ENCODE peak calls at places on chromosomes 3 and 15, in nine cellular contexts. One of them, this sample, is unnamed.

GRCh38 chr3:46926871-46927717 is 49.5 kb downstream of the CCDC12 start:
- DNase-seq in M059J: no peak
- DNase-seq in HTR-8/SVneo: no peak
- DNase-seq in naive thymus-derived CD8-positive, alpha-beta T cell: no peak
- DNase-seq in NCI-H748 treated with DMSO at 0.1 percent for 48 hours: no peak
- DNase-seq in stimulated activated CD4-positive, alpha-beta T cell treated with anti-CD3 and anti-CD28 coated beads, Interleukin-12 subunit alpha, Interleukin-12 subunit beta, amount 100 ng/mL, for 4 hours: no peak
- DNase-seq in T-helper 2 cell: no peak
- DNase-seq in activated CD8-positive, alpha-beta memory T cell treated with anti-CD3 and anti-CD28 coated beads, Interleukin-2, amount 50 U/mL, for 4 hours: no peak
- DNase-seq in stimulated activated CD8-positive, alpha-beta memory T cell treated with anti-CD3 and anti-CD28 coated beads, Interleukin-7, amount 100 ng/mL, for 1 hour: no peak
- DNase-seq in this sample: no peak

GRCh38 chr15:76342382-76343201 is 6.0 kb downstream of the ISL2 start:
- DNase-seq in M059J: no peak
- DNase-seq in HTR-8/SVneo: no peak
- DNase-seq in naive thymus-derived CD8-positive, alpha-beta T cell: no peak
- DNase-seq in NCI-H748 treated with DMSO at 0.1 percent for 48 hours: no peak
- DNase-seq in stimulated activated CD4-positive, alpha-beta T cell treated with anti-CD3 and anti-CD28 coated beads, Interleukin-12 subunit alpha, Interleukin-12 subunit beta, amount 100 ng/mL, for 4 hours: no peak
- DNase-seq in T-helper 2 cell: no peak
- DNase-seq in activated CD8-positive, alpha-beta memory T cell treated with anti-CD3 and anti-CD28 coated beads, Interleukin-2, amount 50 U/mL, for 4 hours: no peak
- DNase-seq in stimulated activated CD8-positive, alpha-beta memory T cell treated with anti-CD3 and anti-CD28 coated beads, Interleukin-7, amount 100 ng/mL, for 1 hour: no peak
- DNase-seq in this sample: no peak

GRCh38 chr3:43584043-43584826 is 37.6 kb downstream of the ANO10 start:
- DNase-seq in M059J: no peak
- DNase-seq in HTR-8/SVneo: no peak
- DNase-seq in naive thymus-derived CD8-positive, alpha-beta T cell: no peak
- DNase-seq in NCI-H748 treated with DMSO at 0.1 percent for 48 hours: no peak
- DNase-seq in stimulated activated CD4-positive, alpha-beta T cell treated with anti-CD3 and anti-CD28 coated beads, Interleukin-12 subunit alpha, Interleukin-12 subunit beta, amount 100 ng/mL, for 4 hours: no peak
- DNase-seq in T-helper 2 cell: no peak
- DNase-seq in activated CD8-positive, alpha-beta memory T cell treated with anti-CD3 and anti-CD28 coated beads, Interleukin-2, amount 50 U/mL, for 4 hours: no peak
- DNase-seq in stimulated activated CD8-positive, alpha-beta memory T cell treated with anti-CD3 and anti-CD28 coated beads, Interleukin-7, amount 100 ng/mL, for 1 hour: no peak
- DNase-seq in this sample: no peak

GRCh38 chr3:160748787-160749186 is 7.2 kb upstream of the PPM1L start:
- DNase-seq in M059J: no peak
- DNase-seq in HTR-8/SVneo: no peak
- DNase-seq in naive thymus-derived CD8-positive, alpha-beta T cell: no peak
- DNase-seq in NCI-H748 treated with DMSO at 0.1 percent for 48 hours: no peak
- DNase-seq in stimulated activated CD4-positive, alpha-beta T cell treated with anti-CD3 and anti-CD28 coated beads, Interleukin-12 subunit alpha, Interleukin-12 subunit beta, amount 100 ng/mL, for 4 hours: no peak
- DNase-seq in T-helper 2 cell: no peak
- DNase-seq in activated CD8-positive, alpha-beta memory T cell treated with anti-CD3 and anti-CD28 coated beads, Interleukin-2, amount 50 U/mL, for 4 hours: no peak
- DNase-seq in stimulated activated CD8-positive, alpha-beta memory T cell treated with anti-CD3 and anti-CD28 coated beads, Interleukin-7, amount 100 ng/mL, for 1 hour: no peak
- DNase-seq in this sample: no peak

GRCh38 chr3:119643528-119643927 is 16.9 kb downstream of the POPDC2 start:
- DNase-seq in M059J: peak; percentile 90
- DNase-seq in HTR-8/SVneo: peak; percentile 71
- DNase-seq in naive thymus-derived CD8-positive, alpha-beta T cell: no peak
- DNase-seq in NCI-H748 treated with DMSO at 0.1 percent for 48 hours: no peak
- DNase-seq in stimulated activated CD4-positive, alpha-beta T cell treated with anti-CD3 and anti-CD28 coated beads, Interleukin-12 subunit alpha, Interleukin-12 subunit beta, amount 100 ng/mL, for 4 hours: no peak
- DNase-seq in T-helper 2 cell: no peak
- DNase-seq in activated CD8-positive, alpha-beta memory T cell treated with anti-CD3 and anti-CD28 coated beads, Interleukin-2, amount 50 U/mL, for 4 hours: no peak
- DNase-seq in stimulated activated CD8-positive, alpha-beta memory T cell treated with anti-CD3 and anti-CD28 coated beads, Interleukin-7, amount 100 ng/mL, for 1 hour: no peak
- DNase-seq in this sample: no peak

GRCh38 chr3:28745436-28745835 is 396.8 kb upstream of the AZI2 start:
- DNase-seq in M059J: peak; percentile 50
- DNase-seq in HTR-8/SVneo: peak; percentile 5
- DNase-seq in naive thymus-derived CD8-positive, alpha-beta T cell: no peak
- DNase-seq in NCI-H748 treated with DMSO at 0.1 percent for 48 hours: no peak
- DNase-seq in stimulated activated CD4-positive, alpha-beta T cell treated with anti-CD3 and anti-CD28 coated beads, Interleukin-12 subunit alpha, Interleukin-12 subunit beta, amount 100 ng/mL, for 4 hours: no peak
- DNase-seq in T-helper 2 cell: no peak
- DNase-seq in activated CD8-positive, alpha-beta memory T cell treated with anti-CD3 and anti-CD28 coated beads, Interleukin-2, amount 50 U/mL, for 4 hours: no peak
- DNase-seq in stimulated activated CD8-positive, alpha-beta memory T cell treated with anti-CD3 and anti-CD28 coated beads, Interleukin-7, amount 100 ng/mL, for 1 hour: no peak
- DNase-seq in this sample: no peak

GRCh38 chr15:84747423-84748273 is 744 bp upstream of the ZNF592 start:
- DNase-seq in M059J: peak; percentile 76
- DNase-seq in HTR-8/SVneo: peak; percentile 59
- DNase-seq in naive thymus-derived CD8-positive, alpha-beta T cell: peak; percentile 63
- DNase-seq in NCI-H748 treated with DMSO at 0.1 percent for 48 hours: no peak
- DNase-seq in stimulated activated CD4-positive, alpha-beta T cell treated with anti-CD3 and anti-CD28 coated beads, Interleukin-12 subunit alpha, Interleukin-12 subunit beta, amount 100 ng/mL, for 4 hours: peak; percentile 54
- DNase-seq in T-helper 2 cell: peak; percentile 38
- DNase-seq in activated CD8-positive, alpha-beta memory T cell treated with anti-CD3 and anti-CD28 coated beads, Interleukin-2, amount 50 U/mL, for 4 hours: peak; percentile 65
- DNase-seq in stimulated activated CD8-positive, alpha-beta memory T cell treated with anti-CD3 and anti-CD28 coated beads, Interleukin-7, amount 100 ng/mL, for 1 hour: no peak
- DNase-seq in this sample: peak; percentile 63

GRCh38 chr15:40369971-40370370 is 12.0 kb downstream of the DISP2 start:
- DNase-seq in M059J: no peak
- DNase-seq in HTR-8/SVneo: no peak
- DNase-seq in naive thymus-derived CD8-positive, alpha-beta T cell: no peak
- DNase-seq in NCI-H748 treated with DMSO at 0.1 percent for 48 hours: no peak
- DNase-seq in stimulated activated CD4-positive, alpha-beta T cell treated with anti-CD3 and anti-CD28 coated beads, Interleukin-12 subunit alpha, Interleukin-12 subunit beta, amount 100 ng/mL, for 4 hours: no peak
- DNase-seq in T-helper 2 cell: no peak
- DNase-seq in activated CD8-positive, alpha-beta memory T cell treated with anti-CD3 and anti-CD28 coated beads, Interleukin-2, amount 50 U/mL, for 4 hours: no peak
- DNase-seq in stimulated activated CD8-positive, alpha-beta memory T cell treated with anti-CD3 and anti-CD28 coated beads, Interleukin-7, amount 100 ng/mL, for 1 hour: no peak
- DNase-seq in this sample: no peak

GRCh38 chr3:197380786-197381185 is 82.4 kb upstream of the DLG1 start:
- DNase-seq in M059J: peak; percentile 63
- DNase-seq in HTR-8/SVneo: no peak
- DNase-seq in naive thymus-derived CD8-positive, alpha-beta T cell: no peak
- DNase-seq in NCI-H748 treated with DMSO at 0.1 percent for 48 hours: no peak
- DNase-seq in stimulated activated CD4-positive, alpha-beta T cell treated with anti-CD3 and anti-CD28 coated beads, Interleukin-12 subunit alpha, Interleukin-12 subunit beta, amount 100 ng/mL, for 4 hours: no peak
- DNase-seq in T-helper 2 cell: no peak
- DNase-seq in activated CD8-positive, alpha-beta memory T cell treated with anti-CD3 and anti-CD28 coated beads, Interleukin-2, amount 50 U/mL, for 4 hours: no peak
- DNase-seq in stimulated activated CD8-positive, alpha-beta memory T cell treated with anti-CD3 and anti-CD28 coated beads, Interleukin-7, amount 100 ng/mL, for 1 hour: no peak
- DNase-seq in this sample: no peak

GRCh38 chr3:22609139-22609538 is 594.0 kb upstream of the UBE2E2 start:
- DNase-seq in M059J: no peak
- DNase-seq in HTR-8/SVneo: no peak
- DNase-seq in naive thymus-derived CD8-positive, alpha-beta T cell: no peak
- DNase-seq in NCI-H748 treated with DMSO at 0.1 percent for 48 hours: no peak
- DNase-seq in stimulated activated CD4-positive, alpha-beta T cell treated with anti-CD3 and anti-CD28 coated beads, Interleukin-12 subunit alpha, Interleukin-12 subunit beta, amount 100 ng/mL, for 4 hours: no peak
- DNase-seq in T-helper 2 cell: no peak
- DNase-seq in activated CD8-positive, alpha-beta memory T cell treated with anti-CD3 and anti-CD28 coated beads, Interleukin-2, amount 50 U/mL, for 4 hours: no peak
- DNase-seq in stimulated activated CD8-positive, alpha-beta memory T cell treated with anti-CD3 and anti-CD28 coated beads, Interleukin-7, amount 100 ng/mL, for 1 hour: no peak
- DNase-seq in this sample: no peak

GRCh38 chr3:51539291-51539891 is 872 bp downstream of the RAD54L2 start:
- DNase-seq in M059J: peak; percentile 64
- DNase-seq in HTR-8/SVneo: peak; percentile 49
- DNase-seq in naive thymus-derived CD8-positive, alpha-beta T cell: no peak
- DNase-seq in NCI-H748 treated with DMSO at 0.1 percent for 48 hours: no peak
- DNase-seq in stimulated activated CD4-positive, alpha-beta T cell treated with anti-CD3 and anti-CD28 coated beads, Interleukin-12 subunit alpha, Interleukin-12 subunit beta, amount 100 ng/mL, for 4 hours: peak; percentile 19
- DNase-seq in T-helper 2 cell: no peak
- DNase-seq in activated CD8-positive, alpha-beta memory T cell treated with anti-CD3 and anti-CD28 coated beads, Interleukin-2, amount 50 U/mL, for 4 hours: peak; percentile 35
- DNase-seq in stimulated activated CD8-positive, alpha-beta memory T cell treated with anti-CD3 and anti-CD28 coated beads, Interleukin-7, amount 100 ng/mL, for 1 hour: no peak
- DNase-seq in this sample: no peak

GRCh38 chr15:67248106-67248505 is 6.4 kb downstream of the AAGAB start:
- DNase-seq in M059J: no peak
- DNase-seq in HTR-8/SVneo: no peak
- DNase-seq in naive thymus-derived CD8-positive, alpha-beta T cell: no peak
- DNase-seq in NCI-H748 treated with DMSO at 0.1 percent for 48 hours: no peak
- DNase-seq in stimulated activated CD4-positive, alpha-beta T cell treated with anti-CD3 and anti-CD28 coated beads, Interleukin-12 subunit alpha, Interleukin-12 subunit beta, amount 100 ng/mL, for 4 hours: no peak
- DNase-seq in T-helper 2 cell: no peak
- DNase-seq in activated CD8-positive, alpha-beta memory T cell treated with anti-CD3 and anti-CD28 coated beads, Interleukin-2, amount 50 U/mL, for 4 hours: no peak
- DNase-seq in stimulated activated CD8-positive, alpha-beta memory T cell treated with anti-CD3 and anti-CD28 coated beads, Interleukin-7, amount 100 ng/mL, for 1 hour: no peak
- DNase-seq in this sample: no peak

GRCh38 chr3:42067324-42067723 is 23.8 kb upstream of the TRAK1 start:
- DNase-seq in M059J: peak; percentile 41
- DNase-seq in HTR-8/SVneo: no peak
- DNase-seq in naive thymus-derived CD8-positive, alpha-beta T cell: no peak
- DNase-seq in NCI-H748 treated with DMSO at 0.1 percent for 48 hours: no peak
- DNase-seq in stimulated activated CD4-positive, alpha-beta T cell treated with anti-CD3 and anti-CD28 coated beads, Interleukin-12 subunit alpha, Interleukin-12 subunit beta, amount 100 ng/mL, for 4 hours: no peak
- DNase-seq in T-helper 2 cell: no peak
- DNase-seq in activated CD8-positive, alpha-beta memory T cell treated with anti-CD3 and anti-CD28 coated beads, Interleukin-2, amount 50 U/mL, for 4 hours: no peak
- DNase-seq in stimulated activated CD8-positive, alpha-beta memory T cell treated with anti-CD3 and anti-CD28 coated beads, Interleukin-7, amount 100 ng/mL, for 1 hour: no peak
- DNase-seq in this sample: no peak

GRCh38 chr3:52306978-52307377 is 9.1 kb upstream of the DNAH1 start:
- DNase-seq in M059J: no peak
- DNase-seq in HTR-8/SVneo: no peak
- DNase-seq in naive thymus-derived CD8-positive, alpha-beta T cell: no peak
- DNase-seq in NCI-H748 treated with DMSO at 0.1 percent for 48 hours: no peak
- DNase-seq in stimulated activated CD4-positive, alpha-beta T cell treated with anti-CD3 and anti-CD28 coated beads, Interleukin-12 subunit alpha, Interleukin-12 subunit beta, amount 100 ng/mL, for 4 hours: no peak
- DNase-seq in T-helper 2 cell: no peak
- DNase-seq in activated CD8-positive, alpha-beta memory T cell treated with anti-CD3 and anti-CD28 coated beads, Interleukin-2, amount 50 U/mL, for 4 hours: no peak
- DNase-seq in stimulated activated CD8-positive, alpha-beta memory T cell treated with anti-CD3 and anti-CD28 coated beads, Interleukin-7, amount 100 ng/mL, for 1 hour: no peak
- DNase-seq in this sample: no peak

GRCh38 chr15:62453979-62454378 is 288.9 kb upstream of the C2CD4B start:
- DNase-seq in M059J: peak; percentile 81
- DNase-seq in HTR-8/SVneo: peak; percentile 33
- DNase-seq in naive thymus-derived CD8-positive, alpha-beta T cell: no peak
- DNase-seq in NCI-H748 treated with DMSO at 0.1 percent for 48 hours: no peak
- DNase-seq in stimulated activated CD4-positive, alpha-beta T cell treated with anti-CD3 and anti-CD28 coated beads, Interleukin-12 subunit alpha, Interleukin-12 subunit beta, amount 100 ng/mL, for 4 hours: no peak
- DNase-seq in T-helper 2 cell: no peak
- DNase-seq in activated CD8-positive, alpha-beta memory T cell treated with anti-CD3 and anti-CD28 coated beads, Interleukin-2, amount 50 U/mL, for 4 hours: no peak
- DNase-seq in stimulated activated CD8-positive, alpha-beta memory T cell treated with anti-CD3 and anti-CD28 coated beads, Interleukin-7, amount 100 ng/mL, for 1 hour: no peak
- DNase-seq in this sample: no peak

GRCh38 chr15:78004919-78005634 is 72.4 kb downstream of the TBC1D2B start:
- DNase-seq in M059J: peak; percentile 53
- DNase-seq in HTR-8/SVneo: peak; percentile 37
- DNase-seq in naive thymus-derived CD8-positive, alpha-beta T cell: no peak
- DNase-seq in NCI-H748 treated with DMSO at 0.1 percent for 48 hours: no peak
- DNase-seq in stimulated activated CD4-positive, alpha-beta T cell treated with anti-CD3 and anti-CD28 coated beads, Interleukin-12 subunit alpha, Interleukin-12 subunit beta, amount 100 ng/mL, for 4 hours: no peak
- DNase-seq in T-helper 2 cell: no peak
- DNase-seq in activated CD8-positive, alpha-beta memory T cell treated with anti-CD3 and anti-CD28 coated beads, Interleukin-2, amount 50 U/mL, for 4 hours: no peak
- DNase-seq in stimulated activated CD8-positive, alpha-beta memory T cell treated with anti-CD3 and anti-CD28 coated beads, Interleukin-7, amount 100 ng/mL, for 1 hour: no peak
- DNase-seq in this sample: peak; percentile 91

GRCh38 chr3:153756816-153757215 is 364.4 kb upstream of the ARHGEF26 start:
- DNase-seq in M059J: no peak
- DNase-seq in HTR-8/SVneo: no peak
- DNase-seq in naive thymus-derived CD8-positive, alpha-beta T cell: no peak
- DNase-seq in NCI-H748 treated with DMSO at 0.1 percent for 48 hours: no peak
- DNase-seq in stimulated activated CD4-positive, alpha-beta T cell treated with anti-CD3 and anti-CD28 coated beads, Interleukin-12 subunit alpha, Interleukin-12 subunit beta, amount 100 ng/mL, for 4 hours: no peak
- DNase-seq in T-helper 2 cell: no peak
- DNase-seq in activated CD8-positive, alpha-beta memory T cell treated with anti-CD3 and anti-CD28 coated beads, Interleukin-2, amount 50 U/mL, for 4 hours: no peak
- DNase-seq in stimulated activated CD8-positive, alpha-beta memory T cell treated with anti-CD3 and anti-CD28 coated beads, Interleukin-7, amount 100 ng/mL, for 1 hour: no peak
- DNase-seq in this sample: no peak

GRCh38 chr3:133137042-133137393 is 98.8 kb downstream of the TMEM108 start:
- DNase-seq in M059J: no peak
- DNase-seq in HTR-8/SVneo: no peak
- DNase-seq in naive thymus-derived CD8-positive, alpha-beta T cell: no peak
- DNase-seq in NCI-H748 treated with DMSO at 0.1 percent for 48 hours: no peak
- DNase-seq in stimulated activated CD4-positive, alpha-beta T cell treated with anti-CD3 and anti-CD28 coated beads, Interleukin-12 subunit alpha, Interleukin-12 subunit beta, amount 100 ng/mL, for 4 hours: no peak
- DNase-seq in T-helper 2 cell: no peak
- DNase-seq in activated CD8-positive, alpha-beta memory T cell treated with anti-CD3 and anti-CD28 coated beads, Interleukin-2, amount 50 U/mL, for 4 hours: no peak
- DNase-seq in stimulated activated CD8-positive, alpha-beta memory T cell treated with anti-CD3 and anti-CD28 coated beads, Interleukin-7, amount 100 ng/mL, for 1 hour: no peak
- DNase-seq in this sample: no peak

GRCh38 chr15:50009634-50010033 is 109.4 kb downstream of the ATP8B4 start:
- DNase-seq in M059J: peak; percentile 6
- DNase-seq in HTR-8/SVneo: no peak
- DNase-seq in naive thymus-derived CD8-positive, alpha-beta T cell: no peak
- DNase-seq in NCI-H748 treated with DMSO at 0.1 percent for 48 hours: no peak
- DNase-seq in stimulated activated CD4-positive, alpha-beta T cell treated with anti-CD3 and anti-CD28 coated beads, Interleukin-12 subunit alpha, Interleukin-12 subunit beta, amount 100 ng/mL, for 4 hours: no peak
- DNase-seq in T-helper 2 cell: no peak
- DNase-seq in activated CD8-positive, alpha-beta memory T cell treated with anti-CD3 and anti-CD28 coated beads, Interleukin-2, amount 50 U/mL, for 4 hours: no peak
- DNase-seq in stimulated activated CD8-positive, alpha-beta memory T cell treated with anti-CD3 and anti-CD28 coated beads, Interleukin-7, amount 100 ng/mL, for 1 hour: no peak
- DNase-seq in this sample: no peak

GRCh38 chr3:134406331-134407246 is 32.3 kb upstream of the AMOTL2 start:
- DNase-seq in M059J: no peak
- DNase-seq in HTR-8/SVneo: no peak
- DNase-seq in naive thymus-derived CD8-positive, alpha-beta T cell: no peak
- DNase-seq in NCI-H748 treated with DMSO at 0.1 percent for 48 hours: peak; percentile 60
- DNase-seq in stimulated activated CD4-positive, alpha-beta T cell treated with anti-CD3 and anti-CD28 coated beads, Interleukin-12 subunit alpha, Interleukin-12 subunit beta, amount 100 ng/mL, for 4 hours: no peak
- DNase-seq in T-helper 2 cell: no peak
- DNase-seq in activated CD8-positive, alpha-beta memory T cell treated with anti-CD3 and anti-CD28 coated beads, Interleukin-2, amount 50 U/mL, for 4 hours: no peak
- DNase-seq in stimulated activated CD8-positive, alpha-beta memory T cell treated with anti-CD3 and anti-CD28 coated beads, Interleukin-7, amount 100 ng/mL, for 1 hour: no peak
- DNase-seq in this sample: peak; percentile 76

GRCh38 chr3:98655666-98656065 is 62.3 kb upstream of the CPOX start:
- DNase-seq in M059J: peak; percentile 93
- DNase-seq in HTR-8/SVneo: no peak
- DNase-seq in naive thymus-derived CD8-positive, alpha-beta T cell: no peak
- DNase-seq in NCI-H748 treated with DMSO at 0.1 percent for 48 hours: no peak
- DNase-seq in stimulated activated CD4-positive, alpha-beta T cell treated with anti-CD3 and anti-CD28 coated beads, Interleukin-12 subunit alpha, Interleukin-12 subunit beta, amount 100 ng/mL, for 4 hours: no peak
- DNase-seq in T-helper 2 cell: no peak
- DNase-seq in activated CD8-positive, alpha-beta memory T cell treated with anti-CD3 and anti-CD28 coated beads, Interleukin-2, amount 50 U/mL, for 4 hours: no peak
- DNase-seq in stimulated activated CD8-positive, alpha-beta memory T cell treated with anti-CD3 and anti-CD28 coated beads, Interleukin-7, amount 100 ng/mL, for 1 hour: no peak
- DNase-seq in this sample: no peak

GRCh38 chr3:40055956-40056355 is 246.5 kb downstream of the MYRIP start:
- DNase-seq in M059J: no peak
- DNase-seq in HTR-8/SVneo: no peak
- DNase-seq in naive thymus-derived CD8-positive, alpha-beta T cell: no peak
- DNase-seq in NCI-H748 treated with DMSO at 0.1 percent for 48 hours: no peak
- DNase-seq in stimulated activated CD4-positive, alpha-beta T cell treated with anti-CD3 and anti-CD28 coated beads, Interleukin-12 subunit alpha, Interleukin-12 subunit beta, amount 100 ng/mL, for 4 hours: no peak
- DNase-seq in T-helper 2 cell: no peak
- DNase-seq in activated CD8-positive, alpha-beta memory T cell treated with anti-CD3 and anti-CD28 coated beads, Interleukin-2, amount 50 U/mL, for 4 hours: no peak
- DNase-seq in stimulated activated CD8-positive, alpha-beta memory T cell treated with anti-CD3 and anti-CD28 coated beads, Interleukin-7, amount 100 ng/mL, for 1 hour: no peak
- DNase-seq in this sample: no peak

GRCh38 chr3:179321585-179322322 is 1.1 kb upstream of the ZNF639 start:
- DNase-seq in M059J: peak; percentile 67
- DNase-seq in HTR-8/SVneo: peak; percentile 48
- DNase-seq in naive thymus-derived CD8-positive, alpha-beta T cell: no peak
- DNase-seq in NCI-H748 treated with DMSO at 0.1 percent for 48 hours: peak; percentile 53
- DNase-seq in stimulated activated CD4-positive, alpha-beta T cell treated with anti-CD3 and anti-CD28 coated beads, Interleukin-12 subunit alpha, Interleukin-12 subunit beta, amount 100 ng/mL, for 4 hours: no peak
- DNase-seq in T-helper 2 cell: no peak
- DNase-seq in activated CD8-positive, alpha-beta memory T cell treated with anti-CD3 and anti-CD28 coated beads, Interleukin-2, amount 50 U/mL, for 4 hours: no peak
- DNase-seq in stimulated activated CD8-positive, alpha-beta memory T cell treated with anti-CD3 and anti-CD28 coated beads, Interleukin-7, amount 100 ng/mL, for 1 hour: no peak
- DNase-seq in this sample: peak; percentile 37

This sample was measured in SHP77.